ENCODE peak calls at places on chromosome 4, in five cellular contexts. X is mesothelial cell of epicardium; Z is neural crest cell; Y is activated T-helper 1 cell treated with anti-CD3 and anti-CD28 coated beads, Interleukin-2, amount 50 U/mL, for 16 hours; U is AG20443. W is an unnamed sample.
A peak's percentile ranks its signal among the peaks of the same experiment; 100 is the strongest.

GRCh38 chr4:104795264-104795934 is 300.7 kb upstream of the CXXC4 start:
- DNase-seq in X (no peak), Z (no peak), Y (no peak), U (no peak), W (no peak)

GRCh38 chr4:52869196-52869595 is 7.1 kb downstream of the RASL11B start:
- DNase-seq in X (no peak), Z (no peak), Y (no peak), U (peak; percentile 78), W (peak; percentile 84)

GRCh38 chr4:184937030-184937710 is 81.1 kb upstream of the HELT start:
- DNase-seq in X (no peak), Z (no peak), Y (no peak), U (no peak), W (no peak)

GRCh38 chr4:23373269-23373668 is 516.6 kb downstream of the PPARGC1A start:
- DNase-seq in X (no peak), Z (no peak), Y (no peak), U (no peak), W (no peak)

GRCh38 chr4:37802068-37802666 is 24.3 kb upstream of the PGM2 start:
- DNase-seq in X (no peak), Z (peak; percentile 42), Y (no peak), U (peak; percentile 71), W (peak; percentile 45)

GRCh38 chr4:38313999-38314561 is 349.9 kb upstream of the KLF3 start:
- DNase-seq in X (no peak), Z (no peak), Y (no peak), U (peak; percentile 55), W (peak; percentile 39)

GRCh38 chr4:99635601-99636000 is 22.0 kb downstream of the C4orf54 start:
- DNase-seq in X (no peak), Z (no peak), Y (no peak), U (no peak), W (no peak)

GRCh38 chr4:8343051-8343966 is 73.8 kb downstream of the HTRA3 start:
- DNase-seq in X (no peak), Z (no peak), Y (no peak), U (peak; percentile 22), W (peak; percentile 9)

GRCh38 chr4:78756721-78757120 is 19.4 kb upstream of the BMP2K start:
- DNase-seq in X (no peak), Z (no peak), Y (no peak), U (no peak), W (peak; percentile 71)

GRCh38 chr4:80035336-80035735 is 37.7 kb downstream of the ANTXR2 start:
- DNase-seq in X (no peak), Z (no peak), Y (no peak), U (no peak), W (no peak)

GRCh38 chr4:69718376-69719293 is 41.8 kb downstream of the SULT1B1 start:
- DNase-seq in X (no peak), Z (no peak), Y (no peak), U (no peak), W (no peak)

GRCh38 chr4:103478729-103479128 is 241.1 kb downstream of the TACR3 start:
- DNase-seq in X (no peak), Z (no peak), Y (no peak), U (no peak), W (no peak)

GRCh38 chr4:39820186-39820585 is 122.2 kb downstream of the UBE2K start:
- DNase-seq in X (no peak), Z (no peak), Y (no peak), U (no peak), W (no peak)

GRCh38 chr4:37631551-37631950 is 54.6 kb downstream of the RELL1 start:
- DNase-seq in X (no peak), Z (no peak), Y (no peak), U (peak; percentile 37), W (peak; percentile 78)

GRCh38 chr4:79413486-79413885 is 5.5 kb upstream of the GK2 start:
- DNase-seq in X (no peak), Z (no peak), Y (no peak), U (no peak), W (no peak)

GRCh38 chr4:73704314-73705055 is 35.9 kb upstream of the CXCL8 start:
- DNase-seq in X (no peak), Z (no peak), Y (no peak), U (peak; percentile 88), W (peak; percentile 99)

GRCh38 chr4:149426461-149426860 is 389.2 kb downstream of the IQCM start:
- DNase-seq in X (no peak), Z (no peak), Y (no peak), U (no peak), W (peak; percentile 1)

GRCh38 chr4:101933855-101934254 is 143.3 kb downstream of the BANK1 start:
- DNase-seq in X (no peak), Z (no peak), Y (no peak), U (no peak), W (no peak)

W was measured in AG10803.